ENCODE peak calls at places on chromosomes 1 and 21, in nine cellular contexts. One of them, this sample, is unnamed.

GRCh38 chr1:47208374-47208850 is 18.6 kb upstream of the PDZK1IP1 start:
- DNase-seq in prostate gland: no peak
- DNase-seq in stomach: no peak
- DNase-seq in HCT116: no peak
- DNase-seq in breast epithelium: no peak
- DNase-seq in spleen: peak; percentile 56
- DNase-seq in GM12892: no peak
- DNase-seq in H1: peak; percentile 74
- DNase-seq in sigmoid colon: peak; percentile 32
- DNase-seq in this sample: no peak

GRCh38 chr21:17343055-17343454 is 169.8 kb upstream of the CXADR start:
- DNase-seq in sigmoid colon: no peak
- DNase-seq in spleen: no peak
- DNase-seq in stomach: no peak
- DNase-seq in HCT116: no peak
- DNase-seq in GM12892: no peak
- DNase-seq in breast epithelium: no peak
- DNase-seq in prostate gland: no peak
- DNase-seq in H1: no peak
- DNase-seq in this sample: no peak

GRCh38 chr1:210330279-210330866 is 1.7 kb downstream of the HHAT start:
- DNase-seq in GM12892: no peak
- DNase-seq in H1: no peak
- DNase-seq in stomach: no peak
- DNase-seq in spleen: no peak
- DNase-seq in prostate gland: no peak
- DNase-seq in breast epithelium: no peak
- DNase-seq in sigmoid colon: no peak
- DNase-seq in HCT116: no peak
- DNase-seq in this sample: no peak

GRCh38 chr1:90083995-90084394 is 89.1 kb downstream of the ZNF326 start:
- DNase-seq in H1: no peak
- DNase-seq in sigmoid colon: no peak
- DNase-seq in breast epithelium: no peak
- DNase-seq in stomach: no peak
- DNase-seq in spleen: no peak
- DNase-seq in prostate gland: no peak
- DNase-seq in GM12892: no peak
- DNase-seq in HCT116: no peak
- DNase-seq in this sample: no peak

GRCh38 chr1:234309598-234310459 is 63.4 kb upstream of the COA6 start:
- DNase-seq in sigmoid colon: no peak
- DNase-seq in GM12892: peak; percentile 55
- DNase-seq in HCT116: peak; percentile 38
- DNase-seq in spleen: peak; percentile 85
- DNase-seq in stomach: peak; percentile 75
- DNase-seq in H1: peak; percentile 84
- DNase-seq in breast epithelium: peak; percentile 64
- DNase-seq in prostate gland: peak; percentile 71
- DNase-seq in this sample: peak; percentile 70

GRCh38 chr21:33230518-33231324 is 983 bp downstream of the IFNAR2 start:
- DNase-seq in sigmoid colon: peak; percentile 76
- DNase-seq in H1: no peak
- DNase-seq in spleen: peak; percentile 92
- DNase-seq in stomach: no peak
- DNase-seq in breast epithelium: no peak
- DNase-seq in prostate gland: peak; percentile 36
- DNase-seq in HCT116: no peak
- DNase-seq in GM12892: no peak
- DNase-seq in this sample: peak; percentile 37

GRCh38 chr1:115478933-115479551 is 141.0 kb upstream of the NGF start:
- DNase-seq in prostate gland: peak; percentile 24
- DNase-seq in H1: no peak
- DNase-seq in sigmoid colon: no peak
- DNase-seq in spleen: no peak
- DNase-seq in GM12892: no peak
- DNase-seq in stomach: peak; percentile 72
- DNase-seq in breast epithelium: no peak
- DNase-seq in HCT116: no peak
- DNase-seq in this sample: no peak

GRCh38 chr1:147771216-147772125 is 11.1 kb upstream of the GJA5 start:
- DNase-seq in GM12892: no peak
- DNase-seq in spleen: no peak
- DNase-seq in prostate gland: no peak
- DNase-seq in stomach: no peak
- DNase-seq in H1: no peak
- DNase-seq in sigmoid colon: no peak
- DNase-seq in breast epithelium: no peak
- DNase-seq in HCT116: no peak
- DNase-seq in this sample: no peak

GRCh38 chr1:1046243-1046642 is 26.3 kb downstream of the AGRN start:
- DNase-seq in prostate gland: no peak
- DNase-seq in GM12892: no peak
- DNase-seq in breast epithelium: no peak
- DNase-seq in stomach: no peak
- DNase-seq in spleen: no peak
- DNase-seq in H1: no peak
- DNase-seq in sigmoid colon: no peak
- DNase-seq in HCT116: no peak
- DNase-seq in this sample: no peak

GRCh38 chr21:44572959-44573583 is 458 bp upstream of the KRTAP10-4 start:
- DNase-seq in GM12892: no peak
- DNase-seq in stomach: no peak
- DNase-seq in sigmoid colon: no peak
- DNase-seq in H1: peak; percentile 35
- DNase-seq in prostate gland: no peak
- DNase-seq in breast epithelium: peak; percentile 41
- DNase-seq in spleen: peak; percentile 14
- DNase-seq in HCT116: no peak
- DNase-seq in this sample: no peak

GRCh38 chr1:56481140-56481694 is 98.1 kb downstream of the PLPP3 start:
- DNase-seq in GM12892: no peak
- DNase-seq in H1: no peak
- DNase-seq in stomach: no peak
- DNase-seq in breast epithelium: no peak
- DNase-seq in spleen: no peak
- DNase-seq in prostate gland: no peak
- DNase-seq in HCT116: no peak
- DNase-seq in sigmoid colon: no peak
- DNase-seq in this sample: no peak

GRCh38 chr1:69016468-69016867 is 519.6 kb upstream of the DEPDC1 start:
- DNase-seq in HCT116: no peak
- DNase-seq in GM12892: no peak
- DNase-seq in stomach: no peak
- DNase-seq in spleen: no peak
- DNase-seq in prostate gland: no peak
- DNase-seq in sigmoid colon: no peak
- DNase-seq in breast epithelium: no peak
- DNase-seq in H1: no peak
- DNase-seq in this sample: no peak

GRCh38 chr1:165816801-165817497 is 10.5 kb upstream of the UCK2 start:
- DNase-seq in H1: no peak
- DNase-seq in breast epithelium: no peak
- DNase-seq in sigmoid colon: no peak
- DNase-seq in spleen: no peak
- DNase-seq in GM12892: no peak
- DNase-seq in HCT116: no peak
- DNase-seq in prostate gland: no peak
- DNase-seq in stomach: no peak
- DNase-seq in this sample: no peak

GRCh38 chr1:76023669-76024407 is 50.7 kb upstream of the ST6GALNAC3 start:
- DNase-seq in H1: no peak
- DNase-seq in breast epithelium: no peak
- DNase-seq in sigmoid colon: no peak
- DNase-seq in stomach: no peak
- DNase-seq in prostate gland: no peak
- DNase-seq in HCT116: no peak
- DNase-seq in GM12892: no peak
- DNase-seq in spleen: no peak
- DNase-seq in this sample: no peak

GRCh38 chr1:75449998-75450397 is 160.9 kb downstream of the SLC44A5 start:
- DNase-seq in HCT116: no peak
- DNase-seq in GM12892: no peak
- DNase-seq in prostate gland: no peak
- DNase-seq in sigmoid colon: no peak
- DNase-seq in spleen: no peak
- DNase-seq in stomach: no peak
- DNase-seq in H1: no peak
- DNase-seq in breast epithelium: no peak
- DNase-seq in this sample: no peak

DNA sequence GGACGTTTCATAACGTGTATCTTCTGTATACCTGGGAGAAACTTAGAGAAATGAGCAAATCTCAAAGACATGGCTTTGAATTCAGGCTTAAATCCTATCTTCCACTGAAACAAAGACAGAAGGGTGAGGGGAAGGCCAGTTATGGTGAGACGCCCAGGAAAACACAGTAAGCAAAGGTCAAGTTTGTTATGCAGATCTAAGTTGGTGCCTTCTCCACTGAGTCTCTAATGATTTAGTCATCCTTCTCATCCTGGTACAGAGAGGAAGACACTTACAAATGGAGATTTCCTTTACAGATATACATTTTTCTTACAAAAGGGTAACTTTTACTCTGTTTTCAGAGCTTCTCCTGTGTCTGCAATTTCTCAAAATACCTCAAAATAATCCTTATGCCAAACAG is 64.4 kb downstream of the MAP3K7CL start:
- DNase-seq in sigmoid colon: no peak
- DNase-seq in spleen: no peak
- DNase-seq in GM12892: no peak
- DNase-seq in HCT116: no peak
- DNase-seq in stomach: no peak
- DNase-seq in breast epithelium: no peak
- DNase-seq in prostate gland: no peak
- DNase-seq in H1: no peak
- DNase-seq in this sample: no peak
- TF ChIP-seq POLR2AphosphoS5 in sigmoid colon: no peak
- TF ChIP-seq POLR2AphosphoS5 in spleen: no peak
- TF ChIP-seq POLR2AphosphoS5 in GM12892: no peak
- TF ChIP-seq POLR2AphosphoS5 in HCT116: no peak
- TF ChIP-seq POLR2AphosphoS5 in stomach: no peak
- TF ChIP-seq POLR2AphosphoS5 in breast epithelium: no peak
- TF ChIP-seq POLR2AphosphoS5 in prostate gland: no peak
- TF ChIP-seq POLR2AphosphoS5 in H1: no peak
- TF ChIP-seq POLR2AphosphoS5 in this sample: no peak

DNA sequence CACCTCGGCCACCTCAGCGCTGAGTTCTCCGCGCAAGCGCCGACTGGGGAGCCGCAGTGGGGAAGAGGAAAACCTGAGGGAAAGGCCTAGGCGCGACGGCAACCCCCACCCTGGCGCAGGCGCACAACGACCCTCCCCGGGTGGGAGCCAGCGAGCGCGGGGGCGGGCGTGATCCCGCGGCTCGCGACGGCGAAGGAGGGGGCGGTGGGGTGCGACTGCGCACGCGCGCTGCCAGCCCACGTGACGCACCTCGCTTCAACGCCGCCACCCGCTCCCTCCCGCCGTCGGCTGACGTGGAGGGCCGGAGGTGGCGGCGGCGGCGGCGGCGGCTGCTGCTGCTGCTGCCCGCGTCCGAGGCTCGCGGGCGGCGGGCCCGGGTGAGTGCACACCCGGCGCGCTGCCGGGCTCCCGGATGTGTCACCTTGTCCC is at the start of the genes PIGP and TTC3:
- DNase-seq in breast epithelium: peak; percentile 92
- DNase-seq in sigmoid colon: peak; percentile 97
- DNase-seq in HCT116: peak; percentile 76
- DNase-seq in prostate gland: peak; percentile 92
- DNase-seq in spleen: peak; percentile 97
- DNase-seq in stomach: peak; percentile 95
- DNase-seq in GM12892: peak; percentile 86
- DNase-seq in H1: peak; percentile 97
- DNase-seq in this sample: peak; percentile 84
- TF ChIP-seq POLR2A in breast epithelium: peak; percentile 80
- TF ChIP-seq POLR2A in sigmoid colon: peak; percentile 3
- TF ChIP-seq POLR2A in HCT116: peak; percentile 58
- TF ChIP-seq POLR2A in prostate gland: peak; percentile 95
- TF ChIP-seq POLR2A in spleen: peak; percentile 46
- TF ChIP-seq POLR2A in stomach: no peak
- TF ChIP-seq POLR2A in GM12892: peak; percentile 82
- TF ChIP-seq POLR2A in H1: peak; percentile 74
- TF ChIP-seq POLR2A in this sample: peak; percentile 69

GRCh38 chr1:156816561-156817328 is at the start of gene SH2D2A:
- DNase-seq in breast epithelium: no peak
- DNase-seq in spleen: peak; percentile 92
- DNase-seq in stomach: peak; percentile 65
- DNase-seq in H1: no peak
- DNase-seq in sigmoid colon: peak; percentile 78
- DNase-seq in HCT116: no peak
- DNase-seq in prostate gland: no peak
- DNase-seq in GM12892: peak; percentile 67
- DNase-seq in this sample: peak; percentile 78
- TF ChIP-seq POLR2AphosphoS5 in breast epithelium: no peak
- TF ChIP-seq POLR2AphosphoS5 in spleen: peak; percentile 96
- TF ChIP-seq POLR2AphosphoS5 in stomach: peak; percentile 79
- TF ChIP-seq POLR2AphosphoS5 in H1: no peak
- TF ChIP-seq POLR2AphosphoS5 in sigmoid colon: peak; percentile 45
- TF ChIP-seq POLR2AphosphoS5 in HCT116: no peak
- TF ChIP-seq POLR2AphosphoS5 in prostate gland: no peak
- TF ChIP-seq POLR2AphosphoS5 in GM12892: peak; percentile 83
- TF ChIP-seq POLR2AphosphoS5 in this sample: peak; percentile 65

DNA sequence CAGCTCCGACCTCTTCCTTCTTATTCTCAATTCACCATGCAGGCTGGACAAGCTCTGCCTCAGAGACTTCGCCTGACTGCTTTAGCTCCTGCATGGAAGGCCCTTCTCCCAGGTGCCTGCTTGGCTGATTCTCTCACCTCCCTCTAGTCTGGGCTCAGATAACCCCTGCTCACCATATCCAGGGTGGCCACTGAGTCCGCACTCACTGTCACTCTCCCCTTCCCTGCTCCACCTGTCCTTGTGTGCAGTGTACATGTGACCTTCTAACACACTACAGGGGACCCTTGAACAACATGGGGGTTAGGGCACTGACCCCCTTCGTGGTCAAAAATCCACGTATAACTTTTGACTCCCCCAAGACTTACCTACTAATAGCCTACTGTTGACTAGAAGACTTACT is 14.4 kb upstream of the GALNT2 start:
- DNase-seq in H1: no peak
- DNase-seq in HCT116: no peak
- DNase-seq in stomach: no peak
- DNase-seq in spleen: no peak
- DNase-seq in prostate gland: no peak
- DNase-seq in GM12892: no peak
- DNase-seq in breast epithelium: no peak
- DNase-seq in sigmoid colon: no peak
- DNase-seq in this sample: no peak
- TF ChIP-seq POLR2A in H1: no peak
- TF ChIP-seq POLR2A in HCT116: no peak
- TF ChIP-seq POLR2A in stomach: no peak
- TF ChIP-seq POLR2A in spleen: no peak
- TF ChIP-seq POLR2A in prostate gland: no peak
- TF ChIP-seq POLR2A in GM12892: no peak
- TF ChIP-seq POLR2A in breast epithelium: no peak
- TF ChIP-seq POLR2A in sigmoid colon: no peak
- TF ChIP-seq POLR2A in this sample: no peak

GRCh38 chr21:36989699-36990507 is 16.6 kb upstream of the RIPPLY3 start:
- DNase-seq in GM12892: peak; percentile 90
- DNase-seq in prostate gland: peak; percentile 88
- DNase-seq in sigmoid colon: peak; percentile 97
- DNase-seq in HCT116: peak; percentile 81
- DNase-seq in breast epithelium: peak; percentile 83
- DNase-seq in spleen: peak; percentile 97
- DNase-seq in stomach: peak; percentile 96
- DNase-seq in H1: peak; percentile 99
- DNase-seq in this sample: peak; percentile 92
- TF ChIP-seq POLR2AphosphoS5 in GM12892: no peak
- TF ChIP-seq POLR2AphosphoS5 in prostate gland: no peak
- TF ChIP-seq POLR2AphosphoS5 in sigmoid colon: peak; percentile 3
- TF ChIP-seq POLR2AphosphoS5 in HCT116: peak; percentile 65
- TF ChIP-seq POLR2AphosphoS5 in breast epithelium: peak; percentile 47
- TF ChIP-seq POLR2AphosphoS5 in spleen: peak; percentile 63
- TF ChIP-seq POLR2AphosphoS5 in stomach: peak; percentile 54
- TF ChIP-seq POLR2AphosphoS5 in H1: no peak
- TF ChIP-seq POLR2AphosphoS5 in this sample: no peak